ENCODE peak calls at places on chromosomes 5 and 9, in seven cellular contexts. K is ascending aorta, V is psoas muscle, X is retinal pigment epithelial cell, Q is fibroblast of lung, H is PC-9, P is lower lobe of right lung. D is an unnamed sample.

GRCh38 chr5:160158087-160158486 is 38.8 kb upstream of the PWWP2A start:
- DNase-seq in K (no peak), V (no peak), X (no peak), Q (no peak), H (no peak), P (no peak), D (no peak)

GRCh38 chr9:136326061-136326776 is 1.1 kb upstream of the GPSM1 start:
- DNase-seq in K (no peak), V (no peak), X (no peak), Q (peak), H (no peak), P (no peak), D (peak)

GRCh38 chr5:133754575-133755169 is 142.3 kb upstream of the FSTL4 start:
- DNase-seq in K (no peak), V (no peak), X (no peak), Q (peak), H (peak), P (no peak), D (no peak)

GRCh38 chr9:124776613-124776951 is 351 bp upstream of the OLFML2A start:
- DNase-seq in K (no peak), V (no peak), X (no peak), Q (no peak), H (no peak), P (no peak), D (no peak)

GRCh38 chr5:39376293-39376714 is 12.0 kb upstream of the C9 start:
- DNase-seq in K (no peak), V (no peak), X (peak), Q (peak), H (peak), P (no peak), D (peak)

GRCh38 chr9:79447760-79448159 is 124.0 kb upstream of the TLE4 start:
- DNase-seq in K (no peak), V (no peak), X (no peak), Q (no peak), H (no peak), P (no peak), D (no peak)

GRCh38 chr5:55997742-55998351 is 3.1 kb upstream of the IL6ST start:
- DNase-seq in K (no peak), V (no peak), X (no peak), Q (peak), H (no peak), P (no peak), D (no peak)

GRCh38 chr9:85292261-85292660 is 449.5 kb downstream of the AGTPBP1 start:
- DNase-seq in K (no peak), V (no peak), X (no peak), Q (no peak), H (no peak), P (no peak), D (no peak)

GRCh38 chr5:158848634-158849033 is 251.1 kb downstream of the EBF1 start:
- DNase-seq in K (no peak), V (no peak), X (no peak), Q (no peak), H (no peak), P (no peak), D (no peak)

GRCh38 chr5:73596705-73597328 is 29.2 kb upstream of the ARHGEF28 start:
- DNase-seq in K (no peak), V (no peak), X (no peak), Q (peak), H (no peak), P (no peak), D (no peak)

DNA sequence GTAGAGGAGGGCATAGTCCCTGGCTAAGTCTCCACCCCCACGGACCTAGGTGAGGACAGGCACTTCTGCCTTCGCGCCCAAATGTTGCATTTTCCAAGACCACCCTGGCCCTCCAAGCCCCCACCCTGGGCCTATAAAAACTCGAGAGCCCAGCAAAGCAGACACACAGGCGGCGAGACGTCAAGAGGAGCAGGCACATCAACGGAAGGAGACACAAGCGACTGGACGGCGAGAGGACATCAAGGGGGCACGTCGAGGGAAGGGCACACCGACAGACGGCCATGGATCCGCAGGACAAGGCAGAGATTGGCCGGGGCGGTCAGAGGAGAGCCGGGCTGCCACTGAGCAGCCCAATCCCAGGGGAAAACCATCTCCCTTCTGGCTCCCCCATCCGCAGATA is 348.0 kb downstream of the MTRR start:
- DNase-seq in K (no peak), V (no peak), X (no peak), Q (no peak), H (no peak), P (no peak), D (no peak)
- H3K4me3 ChIP-seq in K (no peak), V (no peak), X (no peak), Q (no peak), H (no peak), P (no peak), D (no peak)

GRCh38 chr5:63687854-63688253 is 274.4 kb downstream of the HTR1A start:
- DNase-seq in K (no peak), V (no peak), X (no peak), Q (no peak), H (no peak), P (no peak), D (no peak)

GRCh38 chr5:63686938-63687337 is 275.3 kb downstream of the HTR1A start:
- DNase-seq in K (no peak), V (no peak), X (no peak), Q (no peak), H (no peak), P (no peak), D (peak)
- H3K4me3 ChIP-seq in K (no peak), V (no peak), X (no peak), Q (no peak), H (no peak), P (no peak), D (no peak)

DNA sequence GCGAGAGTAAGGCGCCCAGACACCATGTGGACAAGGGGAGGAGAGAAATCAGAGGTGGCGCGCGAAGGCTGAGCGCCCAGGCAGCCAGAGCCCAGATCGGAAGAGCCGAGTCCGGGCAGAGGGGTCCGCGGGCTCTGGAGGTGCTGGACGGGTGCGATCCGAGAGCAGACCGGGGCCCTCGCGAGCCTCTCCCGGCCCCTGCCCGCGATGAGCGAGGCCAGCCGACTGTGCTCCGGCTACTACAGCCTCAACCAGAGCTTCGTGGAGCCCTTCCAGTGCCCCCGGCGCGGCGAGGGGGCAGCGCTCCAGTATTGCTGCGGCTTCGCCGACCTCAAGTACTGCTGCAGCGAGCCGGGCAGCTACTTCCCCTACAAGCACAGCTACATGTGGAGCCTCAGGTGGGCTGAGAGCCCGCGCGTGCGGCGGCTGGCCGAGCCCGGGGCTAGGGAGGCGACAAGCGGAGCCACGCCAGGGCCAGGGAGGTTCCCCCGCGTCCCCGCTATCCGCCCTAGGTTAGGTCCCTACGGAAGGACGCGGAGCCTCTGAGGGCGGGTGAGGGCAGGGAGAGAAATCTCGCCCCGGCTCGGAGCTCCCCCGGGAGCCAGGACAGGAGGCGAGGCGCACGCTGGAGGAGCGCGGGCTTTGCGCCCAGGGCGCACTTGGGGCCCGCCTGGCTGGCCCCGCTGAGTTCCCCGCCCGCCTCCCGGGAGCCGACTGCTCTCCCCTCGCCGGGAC is at the start of gene SHISAL2B:
- DNase-seq in K (no peak), V (peak), X (peak), Q (peak), H (no peak), P (peak), D (no peak)
- H3K4me3 ChIP-seq in K (peak), V (peak), X (peak), Q (peak), H (no peak), P (peak), D (peak)

DNA sequence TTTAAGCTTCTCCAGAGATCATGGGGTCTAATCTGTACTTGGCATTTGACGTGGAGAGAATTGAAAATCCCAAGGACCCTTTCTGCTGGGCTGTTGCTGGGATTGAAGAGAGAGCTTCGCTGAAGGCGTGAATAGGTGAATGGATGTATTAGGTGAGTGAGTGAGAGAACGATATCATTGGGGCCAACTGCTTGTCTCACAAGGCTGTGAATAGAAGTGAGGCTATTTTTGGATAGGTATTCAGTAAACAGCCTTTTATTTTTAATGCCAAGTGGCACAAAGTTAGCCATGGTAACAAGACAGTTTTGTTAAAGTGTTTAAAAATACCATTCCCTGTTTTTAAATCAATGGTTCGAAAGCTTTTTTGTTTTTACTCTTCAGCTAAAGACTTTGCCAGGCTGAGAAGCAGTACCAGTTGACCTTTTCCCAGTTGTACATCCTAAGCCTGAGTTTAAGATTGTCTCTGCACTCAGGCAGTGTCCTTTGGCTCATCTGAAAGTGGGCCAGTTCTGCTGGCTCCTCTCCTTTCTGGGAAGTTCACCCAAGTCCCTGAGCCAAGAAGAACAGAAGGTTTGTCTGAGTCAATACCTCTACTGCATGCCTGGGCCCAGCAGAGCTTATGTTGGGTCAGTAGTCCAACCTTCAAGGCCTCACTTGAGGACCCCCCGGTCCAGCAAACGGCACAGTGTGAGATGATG is 156.4 kb downstream of the MACROH2A1 start:
- DNase-seq in K (no peak), V (peak), X (no peak), Q (peak), H (no peak), P (no peak), D (no peak)
- H3K4me3 ChIP-seq in K (no peak), V (no peak), X (no peak), Q (no peak), H (no peak), P (no peak), D (no peak)

GRCh38 chr9:38018964-38019602 is 49.9 kb downstream of the SHB start:
- DNase-seq in K (no peak), V (no peak), X (no peak), Q (peak), H (no peak), P (peak), D (no peak)

GRCh38 chr9:38022203-38022602 is 46.8 kb downstream of the SHB start:
- DNase-seq in K (no peak), V (no peak), X (no peak), Q (no peak), H (no peak), P (no peak), D (no peak)

GRCh38 chr9:38019731-38020130 is 49.3 kb downstream of the SHB start:
- DNase-seq in K (no peak), V (no peak), X (no peak), Q (no peak), H (no peak), P (no peak), D (no peak)

GRCh38 chr9:38018230-38018963 is 50.6 kb downstream of the SHB start:
- DNase-seq in K (no peak), V (no peak), X (no peak), Q (no peak), H (no peak), P (no peak), D (no peak)

DNA sequence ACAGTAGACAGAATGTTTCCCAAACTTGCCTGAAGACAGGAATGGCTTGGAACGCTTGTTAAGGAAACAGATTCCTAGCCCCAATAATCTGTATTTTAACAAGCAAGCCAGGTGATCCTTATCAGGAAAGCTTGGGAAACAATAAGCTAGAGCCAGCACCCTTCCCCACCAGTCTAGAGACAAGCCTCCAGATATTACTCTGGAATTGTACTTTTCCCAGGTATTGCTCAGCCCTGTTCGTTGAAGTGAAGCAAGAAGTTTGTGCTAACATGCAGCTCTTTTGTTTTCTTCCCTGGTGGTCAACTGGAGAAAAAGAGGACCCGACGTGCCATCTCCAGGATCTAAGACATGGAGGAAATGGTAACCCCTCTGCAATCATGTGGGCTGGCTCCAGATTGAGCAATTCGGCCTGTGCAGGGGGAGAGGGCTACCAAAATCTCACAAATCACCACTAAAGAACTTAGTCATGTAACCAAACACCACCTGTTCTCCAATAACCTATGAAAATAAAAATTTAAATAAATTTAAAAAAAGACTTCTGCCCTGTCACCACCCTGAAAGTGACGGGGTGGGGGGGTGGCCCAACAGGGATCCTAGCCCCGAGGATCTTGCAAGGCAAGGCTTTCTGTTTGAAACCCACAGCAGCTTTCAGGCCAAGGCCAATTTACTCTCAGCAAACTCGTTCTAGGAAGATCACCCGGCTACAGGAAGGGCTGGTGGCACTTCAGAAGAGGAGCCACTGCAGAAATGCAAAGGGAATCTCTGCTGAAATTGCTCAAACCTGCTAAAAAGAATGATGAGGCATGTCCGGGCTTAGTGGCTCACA is 48.6 kb downstream of the SHB start:
- DNase-seq in K (no peak), V (no peak), X (no peak), Q (no peak), H (no peak), P (no peak), D (no peak)
- H3K4me3 ChIP-seq in K (no peak), V (no peak), X (no peak), Q (no peak), H (peak), P (no peak), D (no peak)

GRCh38 chr5:52786937-52787599 is 648 bp upstream of the ITGA1 start:
- DNase-seq in K (no peak), V (no peak), X (no peak), Q (no peak), H (peak), P (peak), D (peak)
- H3K4me3 ChIP-seq in K (peak), V (peak), X (peak), Q (peak), H (peak), P (peak), D (peak)

GRCh38 chr9:98455256-98455956 is 200.0 kb upstream of the TBC1D2 start:
- DNase-seq in K (no peak), V (no peak), X (no peak), Q (no peak), H (no peak), P (no peak), D (no peak)
- H3K4me3 ChIP-seq in K (no peak), V (no peak), X (no peak), Q (no peak), H (no peak), P (no peak), D (no peak)

GRCh38 chr5:113293068-113293571 is 141.7 kb downstream of the TSSK1B start:
- DNase-seq in K (no peak), V (no peak), X (no peak), Q (no peak), H (no peak), P (no peak), D (no peak)

GRCh38 chr5:113294341-113295110 is 140.3 kb downstream of the TSSK1B start:
- DNase-seq in K (peak), V (peak), X (peak), Q (peak), H (peak), P (peak), D (peak)

GRCh38 chr5:113293613-113294340 is 141.0 kb downstream of the TSSK1B start:
- DNase-seq in K (no peak), V (no peak), X (no peak), Q (peak), H (peak), P (no peak), D (peak)

GRCh38 chr5:113296681-113297080 is 138.1 kb downstream of the TSSK1B start:
- DNase-seq in K (no peak), V (no peak), X (no peak), Q (peak), H (no peak), P (no peak), D (no peak)

GRCh38 chr5:113295111-113295539 is 139.7 kb downstream of the TSSK1B start:
- DNase-seq in K (no peak), V (no peak), X (no peak), Q (no peak), H (no peak), P (no peak), D (no peak)
- H3K4me3 ChIP-seq in K (peak), V (peak), X (peak), Q (peak), H (peak), P (peak), D (peak)

GRCh38 chr5:138339464-138339863 is 1.4 kb downstream of the FAM53C start:
- DNase-seq in K (no peak), V (no peak), X (no peak), Q (no peak), H (no peak), P (no peak), D (no peak)
- H3K4me3 ChIP-seq in K (peak), V (peak), X (peak), Q (peak), H (peak), P (peak), D (peak)

GRCh38 chr5:170268884-170269283 is 28.7 kb downstream of the LCP2 start:
- DNase-seq in K (no peak), V (no peak), X (no peak), Q (no peak), H (no peak), P (no peak), D (no peak)

GRCh38 chr5:170268153-170268689 is 29.4 kb downstream of the LCP2 start:
- DNase-seq in K (no peak), V (no peak), X (no peak), Q (no peak), H (no peak), P (no peak), D (peak)

GRCh38 chr5:170266570-170267379 is 30.8 kb downstream of the LCP2 start:
- DNase-seq in K (no peak), V (no peak), X (no peak), Q (no peak), H (no peak), P (no peak), D (no peak)

GRCh38 chr5:170269579-170269978 is 28.0 kb downstream of the LCP2 start:
- DNase-seq in K (no peak), V (no peak), X (no peak), Q (no peak), H (no peak), P (no peak), D (no peak)

DNA sequence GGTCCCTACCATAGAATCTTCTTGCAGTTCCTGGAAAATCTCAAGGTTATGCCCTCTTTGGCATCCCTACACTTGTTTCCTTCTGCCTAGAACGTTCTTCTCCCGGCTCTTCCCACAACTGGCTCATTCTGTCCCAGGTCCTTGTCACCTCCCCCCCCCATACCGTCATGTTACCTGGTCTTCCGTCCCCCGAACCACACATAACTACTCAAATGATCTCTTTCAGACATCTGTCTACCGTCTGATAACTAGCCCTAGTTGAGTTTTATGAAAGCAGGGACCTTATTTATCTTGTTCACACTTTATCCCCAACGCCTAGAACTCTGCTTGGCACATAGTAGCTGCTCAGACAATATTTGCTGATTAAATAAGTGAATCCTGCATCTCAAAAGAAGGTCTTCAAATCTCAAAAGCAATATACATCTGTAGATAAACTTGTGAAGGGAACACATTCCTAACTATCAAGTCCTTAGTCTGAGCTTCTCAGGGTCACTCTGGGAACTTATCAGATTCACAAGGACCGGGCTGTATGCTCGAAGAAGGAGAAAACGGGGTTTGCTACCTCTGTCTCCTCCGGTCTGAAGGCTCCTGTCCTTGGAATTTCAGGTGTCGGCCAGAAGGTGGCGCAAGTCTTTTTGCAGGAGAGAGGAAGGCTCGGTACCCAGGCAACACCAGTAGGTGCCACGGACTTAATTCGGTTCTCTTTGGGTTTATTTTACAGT is 30.0 kb downstream of the LCP2 start:
- DNase-seq in K (no peak), V (peak), X (peak), Q (peak), H (peak), P (peak), D (peak)
- H3K4me3 ChIP-seq in K (peak), V (no peak), X (no peak), Q (no peak), H (peak), P (no peak), D (no peak)